ENCODE peak calls at places on chromosome 11, in six cellular contexts. One of them, this sample, is unnamed.

GRCh38 chr11:86919557-86920210 is 35.5 kb downstream of the FZD4 start:
- DNase-seq in fibroblast of mammary gland: peak; percentile 83
- DNase-seq in NCI-H460: peak; percentile 46
- DNase-seq in upper lobe of right lung: no peak
- DNase-seq in iris pigment epithelial cell: peak; percentile 82
- DNase-seq in adrenal gland: no peak
- DNase-seq in this sample: peak; percentile 56

GRCh38 chr11:30488304-30488998 is 97.7 kb downstream of the MPPED2 start:
- DNase-seq in fibroblast of mammary gland: no peak
- DNase-seq in NCI-H460: peak; percentile 1
- DNase-seq in upper lobe of right lung: no peak
- DNase-seq in iris pigment epithelial cell: peak; percentile 90
- DNase-seq in adrenal gland: no peak
- DNase-seq in this sample: no peak

GRCh38 chr11:329886-330253 is 9.2 kb upstream of the IFITM3 start:
- DNase-seq in fibroblast of mammary gland: no peak
- DNase-seq in NCI-H460: no peak
- DNase-seq in upper lobe of right lung: no peak
- DNase-seq in iris pigment epithelial cell: no peak
- DNase-seq in adrenal gland: no peak
- DNase-seq in this sample: no peak

GRCh38 chr11:16186680-16187079 is 169.7 kb downstream of the SOX6 start:
- DNase-seq in fibroblast of mammary gland: no peak
- DNase-seq in NCI-H460: no peak
- DNase-seq in upper lobe of right lung: no peak
- DNase-seq in iris pigment epithelial cell: no peak
- DNase-seq in adrenal gland: no peak
- DNase-seq in this sample: no peak

GRCh38 chr11:57471496-57471895 is 11.2 kb downstream of the RTN4RL2 start:
- DNase-seq in fibroblast of mammary gland: no peak
- DNase-seq in NCI-H460: no peak
- DNase-seq in upper lobe of right lung: no peak
- DNase-seq in iris pigment epithelial cell: no peak
- DNase-seq in adrenal gland: no peak
- DNase-seq in this sample: no peak

GRCh38 chr11:70505331-70505731 is 107.0 kb downstream of the CTTN start:
- DNase-seq in fibroblast of mammary gland: no peak
- DNase-seq in NCI-H460: no peak
- DNase-seq in upper lobe of right lung: peak; percentile 58
- DNase-seq in iris pigment epithelial cell: no peak
- DNase-seq in adrenal gland: no peak
- DNase-seq in this sample: no peak

GRCh38 chr11:36149538-36150242 is 139.5 kb downstream of the COMMD9 start:
- DNase-seq in fibroblast of mammary gland: peak; percentile 99
- DNase-seq in NCI-H460: peak; percentile 89
- DNase-seq in upper lobe of right lung: no peak
- DNase-seq in iris pigment epithelial cell: peak; percentile 99
- DNase-seq in adrenal gland: peak; percentile 78
- DNase-seq in this sample: peak; percentile 71

GRCh38 chr11:68867067-68867466 is 25.4 kb upstream of the CPT1A start:
- DNase-seq in fibroblast of mammary gland: no peak
- DNase-seq in NCI-H460: no peak
- DNase-seq in upper lobe of right lung: peak; percentile 29
- DNase-seq in iris pigment epithelial cell: no peak
- DNase-seq in adrenal gland: no peak
- DNase-seq in this sample: no peak

GRCh38 chr11:69958308-69958707 is 119.8 kb upstream of the ANO1 start:
- DNase-seq in fibroblast of mammary gland: no peak
- DNase-seq in NCI-H460: no peak
- DNase-seq in upper lobe of right lung: no peak
- DNase-seq in iris pigment epithelial cell: peak; percentile 62
- DNase-seq in adrenal gland: no peak
- DNase-seq in this sample: no peak

GRCh38 chr11:62413060-62413696 is 5.7 kb upstream of the SCGB1A1 start:
- DNase-seq in fibroblast of mammary gland: no peak
- DNase-seq in NCI-H460: no peak
- DNase-seq in upper lobe of right lung: no peak
- DNase-seq in iris pigment epithelial cell: no peak
- DNase-seq in adrenal gland: no peak
- DNase-seq in this sample: no peak

GRCh38 chr11:134372961-134373360 is 39.1 kb downstream of the B3GAT1 start:
- DNase-seq in fibroblast of mammary gland: no peak
- DNase-seq in NCI-H460: no peak
- DNase-seq in upper lobe of right lung: peak; percentile 37
- DNase-seq in iris pigment epithelial cell: no peak
- DNase-seq in adrenal gland: no peak
- DNase-seq in this sample: no peak

GRCh38 chr11:123438191-123438627 is 8.1 kb downstream of the GRAMD1B start:
- DNase-seq in fibroblast of mammary gland: no peak
- DNase-seq in NCI-H460: no peak
- DNase-seq in upper lobe of right lung: no peak
- DNase-seq in iris pigment epithelial cell: peak; percentile 10
- DNase-seq in adrenal gland: no peak
- DNase-seq in this sample: no peak

GRCh38 chr11:12842933-12843636 is 166.0 kb upstream of the RASSF10 start:
- DNase-seq in fibroblast of mammary gland: peak; percentile 48
- DNase-seq in NCI-H460: no peak
- DNase-seq in upper lobe of right lung: no peak
- DNase-seq in iris pigment epithelial cell: peak; percentile 42
- DNase-seq in adrenal gland: peak; percentile 27
- DNase-seq in this sample: no peak

GRCh38 chr11:2581931-2582435 is 117.8 kb downstream of the KCNQ1OT1 start:
- DNase-seq in fibroblast of mammary gland: no peak
- DNase-seq in NCI-H460: no peak
- DNase-seq in upper lobe of right lung: peak; percentile 62
- DNase-seq in iris pigment epithelial cell: no peak
- DNase-seq in adrenal gland: peak; percentile 11
- DNase-seq in this sample: no peak

GRCh38 chr11:16111690-16112089 is 244.7 kb downstream of the SOX6 start:
- DNase-seq in fibroblast of mammary gland: no peak
- DNase-seq in NCI-H460: no peak
- DNase-seq in upper lobe of right lung: no peak
- DNase-seq in iris pigment epithelial cell: no peak
- DNase-seq in adrenal gland: peak; percentile 25
- DNase-seq in this sample: no peak

GRCh38 chr11:77400306-77400705 is 73.6 kb downstream of the PAK1 start:
- DNase-seq in fibroblast of mammary gland: no peak
- DNase-seq in NCI-H460: no peak
- DNase-seq in upper lobe of right lung: no peak
- DNase-seq in iris pigment epithelial cell: no peak
- DNase-seq in adrenal gland: no peak
- DNase-seq in this sample: no peak

GRCh38 chr11:2741377-2742131 is 41.8 kb upstream of the KCNQ1OT1 start:
- DNase-seq in fibroblast of mammary gland: peak; percentile 83
- DNase-seq in NCI-H460: no peak
- DNase-seq in upper lobe of right lung: peak; percentile 60
- DNase-seq in iris pigment epithelial cell: peak; percentile 84
- DNase-seq in adrenal gland: peak; percentile 64
- DNase-seq in this sample: no peak